ENCODE peak calls at places on chromosomes 12 and 14, in nine cellular contexts. U is foreskin fibroblast, J is endothelial cell of umbilical vein, E is fibroblast of the aortic adventitia, S is WTC11, A is epithelial cell of proximal tubule, N is fibroblast of mammary gland, T is HFFc6, Y is progenitor cell of endocrine pancreas. L is an unnamed sample.

GRCh38 chr14:33930464-33930863 is 20.4 kb downstream of the EGLN3 start:
- DNase-seq in A (no peak), J (no peak), N (peak), S (no peak), U (no peak), E (no peak), T (no peak), Y (no peak), L (no peak)

GRCh38 chr12:54439521-54440255 is 20.6 kb upstream of the ITGA5 start:
- DNase-seq in T (peak), N (peak), Y (no peak), A (no peak), J (peak), S (no peak), U (peak), E (peak), L (no peak)

GRCh38 chr12:119117936-119118335 is 60.8 kb upstream of the HSPB8 start:
- DNase-seq in U (no peak), S (no peak), Y (no peak), N (no peak), A (no peak), E (no peak), T (no peak), J (no peak), L (no peak)

GRCh38 chr14:90451443-90451842 is 54.6 kb downstream of the CALM1 start:
- DNase-seq in Y (no peak), E (no peak), A (no peak), T (no peak), J (no peak), N (no peak), S (no peak), U (no peak), L (no peak)

GRCh38 chr12:6465467-6466183 is 4.9 kb downstream of the VAMP1 start:
- DNase-seq in E (peak), U (peak), A (no peak), J (peak), T (peak), S (peak), N (peak), Y (peak), L (peak)

GRCh38 chr14:86003998-86004397 is 474.1 kb downstream of the FLRT2 start:
- DNase-seq in Y (no peak), U (peak), S (no peak), N (peak), T (no peak), E (no peak), J (no peak), A (no peak), L (no peak)

GRCh38 chr14:94665121-94665520 is 52.9 kb downstream of the SERPINA3 start:
- DNase-seq in E (peak), N (peak), U (peak), J (peak), A (no peak), T (no peak), S (no peak), Y (no peak), L (no peak)

GRCh38 chr14:91888641-91889476 is 21.5 kb upstream of the TC2N start:
- DNase-seq in E (peak), N (peak), A (no peak), Y (no peak), J (no peak), T (no peak), S (no peak), U (no peak), L (no peak)

GRCh38 chr12:100987552-100988277 is 193.1 kb downstream of the ANO4 start:
- DNase-seq in S (peak), T (peak), A (peak), E (peak), U (peak), J (peak), N (peak), Y (peak), L (peak)

GRCh38 chr12:49662998-49663843 is 39.9 kb downstream of the PRPF40B start:
- DNase-seq in A (no peak), S (peak), T (peak), J (peak), N (peak), E (peak), U (peak), Y (no peak), L (peak)

GRCh38 chr12:110637869-110638441 is 24.0 kb downstream of the TCTN1 start:
- DNase-seq in N (peak), S (no peak), E (no peak), Y (no peak), U (peak), A (no peak), J (no peak), T (peak), L (no peak)

GRCh38 chr14:59281613-59282012 is 93.1 kb downstream of the DAAM1 start:
- DNase-seq in T (peak), A (no peak), Y (no peak), S (no peak), J (no peak), U (peak), N (peak), E (peak), L (no peak)

DNA sequence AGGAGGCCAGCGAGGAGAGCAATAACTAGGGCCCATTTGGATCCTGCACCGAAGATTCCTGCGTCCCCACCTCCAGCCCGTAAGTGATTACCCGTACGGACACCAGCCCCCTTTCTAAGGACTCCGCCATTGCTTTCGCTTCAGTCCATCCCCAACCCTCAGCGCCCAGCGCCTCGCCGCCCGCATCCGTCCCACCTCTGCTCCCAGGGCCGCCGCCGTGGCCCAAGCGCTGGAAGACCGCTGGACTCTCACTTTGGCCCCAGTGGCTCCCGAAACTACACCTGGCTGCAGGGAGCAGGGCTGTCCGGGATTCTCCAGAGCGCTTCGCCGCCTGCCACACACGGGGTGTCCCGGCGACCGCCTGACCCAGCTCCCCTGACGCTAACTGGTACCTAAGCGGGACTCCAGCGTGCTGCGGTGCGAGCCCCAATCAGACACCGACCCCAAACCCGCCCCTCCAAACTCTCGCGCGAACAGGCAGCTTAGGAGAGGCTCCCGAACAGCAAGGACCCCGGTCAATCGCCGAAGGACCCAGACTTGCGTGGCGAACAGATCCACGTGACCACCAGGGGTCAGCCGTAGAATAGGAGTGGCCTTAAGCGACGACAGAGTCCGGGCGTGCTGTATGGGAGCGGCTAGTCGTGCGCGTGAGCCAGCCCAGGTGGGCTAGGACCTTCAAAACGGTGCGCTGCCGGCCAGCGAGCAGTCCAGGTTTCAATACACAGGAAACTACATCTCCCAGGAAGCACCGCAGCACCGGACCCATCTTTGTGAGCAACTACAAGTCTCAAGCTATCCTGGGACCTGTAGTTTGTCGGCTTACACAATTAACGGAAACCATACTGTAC is at the start of gene CNPY2:
- DNase-seq in Y (peak), E (peak), S (peak), J (peak), A (peak), N (peak), T (peak), U (peak), L (peak)
- TF ChIP-seq CTCF in Y (peak), E (no peak), S (no peak), J (no peak), A (peak), N (no peak), T (peak), U (no peak), L (no peak)

DNA sequence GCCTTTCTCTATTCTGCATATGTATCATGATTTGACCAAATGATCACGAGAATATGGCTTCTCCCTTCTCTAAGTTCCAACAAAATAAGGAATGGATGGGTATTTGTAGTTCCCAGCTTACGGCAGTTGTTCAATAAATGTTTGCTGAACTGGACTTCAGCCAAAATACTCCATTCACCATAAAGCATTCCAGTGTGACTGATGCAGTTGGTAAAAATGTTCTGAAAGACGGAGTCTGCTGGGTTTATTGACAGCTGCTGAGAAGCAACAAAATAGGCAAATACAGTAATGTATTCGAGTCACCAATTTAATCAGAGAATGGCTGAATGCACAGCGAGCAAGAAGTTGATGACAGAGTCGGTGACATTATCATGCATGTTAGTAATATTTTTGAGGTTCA is 30.5 kb downstream of the GRIP1 start:
- DNase-seq in T (no peak), Y (no peak), S (no peak), A (no peak), E (no peak), U (peak), J (no peak), N (no peak), L (no peak)
- TF ChIP-seq CTCF in T (no peak), Y (no peak), S (no peak), A (no peak), E (no peak), U (no peak), J (no peak), N (no peak), L (no peak)

DNA sequence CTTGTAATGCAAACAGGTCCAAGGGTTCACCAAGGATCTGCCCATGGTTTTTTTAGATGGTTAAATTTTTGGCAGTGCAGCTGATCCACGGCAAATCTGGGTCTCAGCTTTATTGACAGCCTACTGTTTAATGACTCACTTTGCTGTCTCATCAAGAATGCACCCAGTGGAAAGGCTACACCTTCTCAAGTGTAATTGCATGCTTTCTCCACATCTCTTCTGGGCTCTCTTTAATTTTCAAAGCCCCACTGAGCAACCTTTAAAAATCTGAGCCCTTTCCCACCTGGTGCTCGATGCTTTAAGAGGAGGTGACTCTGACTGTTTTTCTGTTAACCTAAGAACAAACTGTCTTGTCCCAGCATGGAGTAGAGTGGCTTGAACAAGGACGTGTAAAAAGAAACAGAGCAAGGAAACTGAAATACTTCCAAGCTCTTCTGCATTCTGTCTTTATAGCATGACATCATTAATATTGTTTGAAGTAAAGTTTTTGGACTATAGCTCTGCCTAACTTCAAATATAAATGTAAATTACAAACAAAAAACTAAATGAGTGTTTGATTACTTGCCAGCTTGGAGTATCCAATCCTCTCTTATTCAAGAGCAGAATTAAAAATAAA is 214.2 kb upstream of the KRR1 start:
- DNase-seq in J (peak), E (peak), N (peak), A (no peak), S (no peak), T (peak), Y (no peak), U (peak), L (no peak)
- TF ChIP-seq CTCF in J (no peak), E (no peak), N (peak), A (peak), S (no peak), T (peak), Y (no peak), U (no peak), L (no peak)

DNA sequence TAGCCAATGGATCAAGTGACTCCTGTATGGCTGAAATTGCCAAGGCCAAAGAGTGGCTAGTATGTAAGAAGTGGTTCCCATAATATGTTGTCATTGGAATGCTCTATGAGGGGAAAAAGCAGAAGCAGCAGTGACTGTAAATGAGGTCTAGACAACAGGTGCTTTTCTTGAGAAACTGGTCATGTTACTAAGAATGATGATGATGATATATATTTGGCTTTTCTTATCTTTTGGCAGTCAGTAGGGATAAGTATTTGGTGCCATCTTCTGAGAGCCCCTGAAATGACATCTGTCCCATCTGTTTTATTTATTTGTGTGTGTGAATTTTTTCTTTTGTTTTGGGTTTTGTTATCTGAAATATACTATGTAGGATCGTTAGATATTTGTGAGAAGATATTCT is 141.7 kb downstream of the SYT1 start:
- DNase-seq in N (peak), E (peak), S (no peak), Y (no peak), J (no peak), T (peak), U (peak), A (peak), L (no peak)
- TF ChIP-seq CTCF in N (peak), E (no peak), S (no peak), Y (peak), J (no peak), T (peak), U (no peak), A (peak), L (no peak)

DNA sequence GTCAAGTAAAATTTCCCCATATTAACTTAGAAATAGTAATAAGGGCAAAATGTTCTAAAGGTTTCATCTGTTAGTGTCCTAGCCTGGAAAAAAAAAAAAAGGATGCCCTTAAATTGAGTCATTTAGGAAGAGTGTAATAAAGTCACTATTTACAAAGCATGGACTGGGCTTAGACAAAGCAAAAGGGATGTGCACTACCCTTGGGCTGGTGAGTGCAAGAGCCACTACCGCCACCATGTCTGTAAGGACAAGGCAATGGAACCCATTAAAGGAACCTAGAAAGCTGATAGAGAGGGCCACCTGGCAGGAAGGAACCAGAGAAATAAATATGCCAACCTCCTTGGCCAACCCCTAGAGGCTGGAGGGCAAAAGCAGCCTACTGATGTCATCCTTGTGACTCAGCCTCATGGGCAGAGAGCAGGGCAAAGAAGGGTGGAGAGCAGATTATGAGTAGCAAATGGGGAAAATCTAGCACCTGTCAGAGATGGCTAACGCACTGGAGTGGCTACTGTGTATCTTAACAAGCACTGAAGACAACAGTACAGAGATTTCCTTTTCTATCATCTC is 59.5 kb upstream of the FUT8 start:
- DNase-seq in E (no peak), S (no peak), J (peak), U (peak), A (peak), Y (no peak), N (no peak), T (no peak), L (no peak)
- TF ChIP-seq CTCF in E (no peak), S (no peak), J (no peak), U (no peak), A (peak), Y (no peak), N (no peak), T (no peak), L (no peak)

DNA sequence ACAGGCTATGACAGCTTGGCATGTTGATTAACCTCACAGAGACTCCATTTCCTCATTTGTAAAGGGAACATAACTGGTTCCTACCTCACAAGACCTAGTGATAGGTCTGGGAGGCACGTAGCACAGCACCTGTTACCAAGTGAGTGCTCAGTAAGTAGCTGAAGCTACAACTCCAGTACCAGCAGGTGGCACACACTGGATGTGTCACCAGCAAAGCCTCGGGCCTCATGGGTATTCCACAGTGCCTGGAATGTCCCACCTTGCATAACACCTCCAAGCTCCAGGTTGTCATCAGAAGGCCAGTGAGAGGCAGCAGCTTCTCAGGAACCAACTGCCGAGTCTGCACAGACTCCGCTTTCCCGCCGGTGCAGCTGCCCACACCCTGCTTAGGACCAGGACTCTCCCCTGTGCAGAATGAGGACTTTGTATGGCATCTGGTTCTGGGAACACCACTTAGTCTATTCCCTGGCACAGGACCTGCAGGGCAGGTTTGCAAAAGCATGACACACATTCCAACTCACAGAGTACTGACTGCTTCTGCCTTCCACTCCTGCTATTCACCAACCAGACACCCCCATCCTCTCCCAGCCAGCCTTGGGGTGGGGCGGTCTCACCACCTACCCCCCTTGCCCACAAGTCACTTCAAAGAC is 4.2 kb downstream of the VDR start:
- DNase-seq in A (peak), Y (no peak), J (no peak), S (peak), E (no peak), T (no peak), U (no peak), N (no peak), L (no peak)
- TF ChIP-seq CTCF in A (peak), Y (peak), J (no peak), S (no peak), E (no peak), T (peak), U (no peak), N (no peak), L (no peak)

GRCh38 chr12:67648306-67649164 is at the start of gene DYRK2:
- DNase-seq in N (peak), E (peak), J (peak), Y (peak), T (peak), S (peak), A (no peak), U (peak), L (peak)
- TF ChIP-seq CTCF in N (no peak), E (peak), J (no peak), Y (peak), T (no peak), S (no peak), A (no peak), U (peak), L (no peak)